ENCODE peak calls at places on chromosomes 13 and 19, in five cellular contexts. One of them, this sample, is unnamed.

GRCh38 chr13:91169641-91170040 is 177.8 kb upstream of the MIR17HG start:
- DNase-seq in left ventricle myocardium superior: no peak
- DNase-seq in AG09319: no peak
- DNase-seq in GM18507: no peak
- DNase-seq in naive thymus-derived CD8-positive, alpha-beta T cell: no peak
- DNase-seq in this sample: no peak

GRCh38 chr19:28234637-28235036 is 978.3 kb downstream of the UQCRFS1 start:
- DNase-seq in left ventricle myocardium superior: peak; percentile 28
- DNase-seq in AG09319: no peak
- DNase-seq in GM18507: no peak
- DNase-seq in naive thymus-derived CD8-positive, alpha-beta T cell: no peak
- DNase-seq in this sample: no peak

GRCh38 chr13:50594276-50594970 is 249.1 kb downstream of the DLEU7 start:
- DNase-seq in left ventricle myocardium superior: no peak
- DNase-seq in AG09319: no peak
- DNase-seq in GM18507: peak; percentile 44
- DNase-seq in naive thymus-derived CD8-positive, alpha-beta T cell: no peak
- DNase-seq in this sample: no peak

GRCh38 chr13:39586956-39587605 is 15.9 kb downstream of the LHFPL6 start:
- DNase-seq in left ventricle myocardium superior: no peak
- DNase-seq in AG09319: no peak
- DNase-seq in GM18507: no peak
- DNase-seq in naive thymus-derived CD8-positive, alpha-beta T cell: no peak
- DNase-seq in this sample: no peak

GRCh38 chr19:4636151-4636717 is 3.1 kb upstream of the TNFAIP8L1 start:
- DNase-seq in left ventricle myocardium superior: peak; percentile 87
- DNase-seq in AG09319: peak; percentile 12
- DNase-seq in GM18507: peak; percentile 67
- DNase-seq in naive thymus-derived CD8-positive, alpha-beta T cell: peak; percentile 77
- DNase-seq in this sample: peak; percentile 66

GRCh38 chr19:47465957-47466356 is 5.7 kb downstream of the SLC8A2 start:
- DNase-seq in left ventricle myocardium superior: no peak
- DNase-seq in AG09319: no peak
- DNase-seq in GM18507: no peak
- DNase-seq in naive thymus-derived CD8-positive, alpha-beta T cell: no peak
- DNase-seq in this sample: no peak

GRCh38 chr19:1254081-1254527 is 5.7 kb downstream of the MIDN start:
- DNase-seq in left ventricle myocardium superior: peak; percentile 72
- DNase-seq in AG09319: no peak
- DNase-seq in GM18507: no peak
- DNase-seq in naive thymus-derived CD8-positive, alpha-beta T cell: no peak
- DNase-seq in this sample: no peak

GRCh38 chr19:56139847-56140582 is 1.1 kb upstream of the ZNF444 start:
- DNase-seq in left ventricle myocardium superior: no peak
- DNase-seq in AG09319: no peak
- DNase-seq in GM18507: no peak
- DNase-seq in naive thymus-derived CD8-positive, alpha-beta T cell: no peak
- DNase-seq in this sample: no peak

GRCh38 chr19:44891016-44891882 is at the start of gene TOMM40:
- DNase-seq in left ventricle myocardium superior: peak; percentile 100
- DNase-seq in AG09319: peak; percentile 99
- DNase-seq in GM18507: no peak
- DNase-seq in naive thymus-derived CD8-positive, alpha-beta T cell: no peak
- DNase-seq in this sample: no peak